ENCODE peak calls at places on chromosomes 12 and 14, in six cellular contexts. D, H, U, C, J and P are unnamed samples.
A peak's percentile ranks its signal among the peaks of the same experiment; 100 is the strongest.

GRCh38 chr14:101561145-101561896 is at the start of gene DIO3:
- DNase-seq in D (peak; percentile 67), U (no peak), J (peak; percentile 34), H (no peak), C (no peak), P (peak; percentile 63)

GRCh38 chr14:50260511-50260910 is 29.1 kb upstream of the SOS2 start:
- DNase-seq in C (no peak), D (no peak), U (peak; percentile 63), H (peak; percentile 15), J (no peak), P (no peak)

GRCh38 chr12:95182868-95183415 is 34.3 kb downstream of the FGD6 start:
- DNase-seq in C (no peak), H (no peak), J (no peak), D (no peak), U (peak; percentile 93), P (no peak)

GRCh38 chr14:22653012-22653621 is 9.0 kb upstream of the OR6J1 start:
- DNase-seq in U (peak; percentile 84), C (peak; percentile 72), J (peak; percentile 23), H (peak; percentile 57), D (peak; percentile 63), P (peak; percentile 72)

GRCh38 chr12:123387508-123388217 is 3.7 kb downstream of the KMT5A start:
- DNase-seq in C (no peak), D (no peak), U (no peak), J (no peak), H (no peak), P (no peak)

GRCh38 chr14:24040692-24041091 is 11.1 kb upstream of the CARMIL3 start:
- DNase-seq in J (no peak), D (no peak), C (no peak), U (no peak), H (no peak), P (no peak)

GRCh38 chr12:121820056-121820455 is 16.2 kb downstream of the SETD1B start:
- DNase-seq in U (no peak), D (no peak), H (no peak), C (no peak), J (no peak), P (no peak)

GRCh38 chr14:22552001-22552826 is 36.8 kb downstream of the DAD1 start:
- DNase-seq in J (no peak), D (no peak), C (no peak), U (no peak), H (no peak), P (no peak)

GRCh38 chr12:1204581-1205121 is 213.6 kb downstream of the ERC1 start:
- DNase-seq in D (no peak), U (peak; percentile 39), C (no peak), H (no peak), J (no peak), P (no peak)

GRCh38 chr14:61322011-61322798 is 826 bp downstream of the PRKCH start:
- DNase-seq in D (no peak), C (no peak), J (no peak), H (no peak), U (no peak), P (peak; percentile 18)

GRCh38 chr12:1565172-1565571 is 29.2 kb downstream of the FBXL14 start:
- DNase-seq in D (no peak), C (no peak), H (no peak), U (no peak), J (no peak), P (no peak)

GRCh38 chr12:106023034-106023433 is 115.7 kb downstream of the NUAK1 start:
- DNase-seq in D (no peak), H (no peak), C (no peak), J (no peak), U (no peak), P (no peak)

GRCh38 chr12:80195143-80195726 is 95.9 kb downstream of the OTOGL start:
- DNase-seq in J (no peak), C (no peak), U (peak; percentile 77), H (peak; percentile 61), D (peak; percentile 35), P (no peak)

GRCh38 chr14:81582420-81582819 is 48.8 kb upstream of the SEL1L start:
- DNase-seq in J (no peak), U (peak; percentile 2), H (no peak), D (no peak), C (no peak), P (no peak)

GRCh38 chr14:69580009-69580577 is 5.4 kb upstream of the CCDC177 start:
- DNase-seq in C (peak; percentile 76), H (peak; percentile 91), D (peak; percentile 39), J (no peak), U (peak; percentile 99), P (peak; percentile 58)

GRCh38 chr14:65073605-65074201 is 28.6 kb downstream of the MAX start:
- DNase-seq in H (no peak), D (no peak), C (no peak), U (no peak), J (no peak), P (no peak)

GRCh38 chr12:88451254-88451653 is 129.0 kb downstream of the KITLG start:
- DNase-seq in C (no peak), H (no peak), J (no peak), U (no peak), D (no peak), P (no peak)

GRCh38 chr14:31927348-31927826 is 149.7 kb upstream of the ARHGAP5 start:
- DNase-seq in H (peak; percentile 87), J (no peak), C (no peak), D (peak; percentile 22), U (peak; percentile 96), P (no peak)

GRCh38 chr12:31019106-31019505 is 54.6 kb upstream of the DDX11 start:
- DNase-seq in H (no peak), J (no peak), D (no peak), U (no peak), C (no peak), P (no peak)

GRCh38 chr12:2876431-2877046 is 435 bp downstream of the FOXM1 start:
- DNase-seq in C (no peak), D (no peak), U (peak; percentile 54), J (no peak), H (no peak), P (no peak)

GRCh38 chr12:2879853-2880252 is 2.8 kb downstream of the RHNO1 start:
- DNase-seq in C (no peak), J (no peak), H (no peak), U (no peak), D (no peak), P (no peak)

GRCh38 chr12:2877047-2877958 is at the start of the genes FOXM1 and RHNO1:
- DNase-seq in C (peak; percentile 88), D (peak; percentile 88), H (peak; percentile 66), J (peak; percentile 84), U (peak; percentile 90), P (peak; percentile 92)

DNA sequence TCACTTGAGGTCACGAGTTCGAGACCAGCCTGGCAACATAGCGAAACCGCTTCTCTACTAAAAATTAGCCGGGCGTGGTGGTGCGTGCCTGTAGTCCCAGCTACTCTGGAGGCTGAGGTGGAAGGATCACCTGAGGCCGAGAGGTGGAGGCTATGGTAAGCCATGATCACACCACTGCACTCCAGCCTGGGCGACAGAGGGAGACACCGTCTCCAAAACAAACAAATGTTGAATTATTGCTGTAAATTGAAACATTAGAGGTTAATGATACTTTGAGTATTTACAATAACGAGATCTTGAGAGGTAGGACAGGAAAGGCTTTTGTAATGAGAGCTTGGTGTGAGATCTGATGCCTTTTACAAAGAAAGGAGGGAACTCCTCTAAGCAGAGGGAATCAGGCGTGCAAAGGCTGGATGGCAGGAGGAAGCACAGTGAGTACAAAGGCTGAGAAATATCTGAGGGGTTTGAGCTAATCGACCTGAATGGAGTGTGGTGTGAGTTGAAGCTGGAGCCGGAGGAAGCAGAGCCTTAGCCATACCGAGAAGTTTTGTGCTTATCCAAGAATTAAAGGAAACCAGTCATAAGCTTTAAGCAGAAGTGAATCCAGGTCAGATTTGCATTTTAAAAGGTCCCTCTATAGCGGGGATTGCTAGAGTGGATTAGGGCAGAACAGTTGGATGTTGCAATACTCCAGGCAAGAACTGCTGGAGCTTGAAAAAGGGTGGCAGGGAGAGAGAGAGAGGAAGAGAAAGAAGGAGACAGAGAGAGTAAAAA is 1.1 kb downstream of the RHNO1 start:
- DNase-seq in H (no peak), D (no peak), C (no peak), U (peak; percentile 35), J (no peak), P (no peak)
- TF ChIP-seq CTCF in H (no peak), D (no peak), C (no peak), U (no peak), J (no peak), P (no peak)

GRCh38 chr12:60724984-60725383 is 1129.2 kb downstream of the SLC16A7 start:
- DNase-seq in C (no peak), H (no peak), U (no peak), D (no peak), J (no peak), P (no peak)
- TF ChIP-seq CTCF in C (no peak), H (no peak), U (no peak), D (no peak), J (no peak), P (no peak)

GRCh38 chr12:26158078-26158764 is 33.4 kb upstream of the BHLHE41 start:
- DNase-seq in J (no peak), C (no peak), H (no peak), D (no peak), U (no peak), P (no peak)
- TF ChIP-seq CTCF in J (no peak), C (no peak), H (no peak), D (no peak), U (no peak), P (no peak)

GRCh38 chr12:128267651-128268347 is 829 bp downstream of the TMEM132C start:
- DNase-seq in U (no peak), C (no peak), D (peak; percentile 9), J (no peak), H (no peak), P (peak; percentile 32)
- TF ChIP-seq CTCF in U (no peak), C (no peak), D (peak; percentile 29), J (no peak), H (no peak), P (no peak)

DNA sequence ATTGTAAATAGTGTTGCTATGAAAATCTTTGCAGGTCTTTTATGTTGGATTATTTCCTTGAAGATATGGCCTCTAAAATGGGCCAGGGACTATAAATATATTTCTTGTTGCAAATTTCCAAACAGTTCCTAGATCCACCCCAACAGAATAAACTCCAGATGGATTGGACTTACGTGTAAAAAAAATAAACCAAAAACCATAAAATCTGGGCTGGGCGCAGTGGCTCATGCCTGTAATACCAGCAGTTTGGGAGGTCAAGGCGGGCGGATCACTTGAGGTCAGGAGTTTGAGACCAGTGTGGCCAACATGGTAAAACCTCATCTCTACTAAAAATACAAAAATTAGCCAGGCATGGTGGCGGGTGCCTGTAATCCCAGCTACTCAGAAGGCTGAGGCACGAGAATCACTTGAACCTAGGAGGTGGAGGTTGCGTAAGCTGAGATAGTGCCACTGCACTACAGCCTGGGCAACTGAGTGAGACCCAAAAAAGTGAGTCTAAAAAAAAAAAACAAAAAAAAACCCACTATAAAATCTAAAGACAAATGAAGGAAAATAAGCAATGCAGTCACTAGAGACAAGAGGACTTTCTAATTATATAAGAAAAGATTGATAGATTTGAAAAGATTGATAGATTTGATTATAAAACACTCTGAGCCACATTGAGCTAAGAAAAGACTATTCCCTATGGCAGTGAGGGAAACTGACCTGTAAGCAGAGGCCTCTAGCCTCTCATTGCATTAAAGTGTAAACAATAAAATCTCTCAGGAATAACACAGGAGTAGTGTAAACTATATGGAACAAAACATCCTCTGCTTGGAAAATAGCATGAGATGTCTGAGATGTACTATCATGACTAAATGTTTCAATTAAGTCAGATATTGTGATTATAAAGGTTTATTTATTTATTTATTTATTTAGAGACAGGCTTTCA is 25.6 kb downstream of the NFKBIA start:
- DNase-seq in J (no peak), C (no peak), D (no peak), H (no peak), U (no peak), P (no peak)
- TF ChIP-seq CTCF in J (no peak), C (no peak), D (no peak), H (no peak), U (no peak), P (no peak)